ENCODE peak calls at places on chromosomes 5 and 9, in seven cellular contexts. One of them, this sample, is unnamed.

GRCh38 chr5:60649288-60649917 is 50.6 kb downstream of the DEPDC1B start:
- DNase-seq in stomach: no peak
- DNase-seq in AG08395: peak
- DNase-seq in activated T-cell treated with anti-CD3 and anti-CD28 coated beads for 1 hour: no peak
- DNase-seq in COR-L47: peak
- DNase-seq in SW 1271: no peak
- DNase-seq in stimulated activated CD8-positive, alpha-beta memory T cell treated with anti-CD3 and anti-CD28 coated beads, Interleukin-4, amount 100 ng/mL, for 48 hours: no peak
- DNase-seq in this sample: peak

GRCh38 chr5:37838152-37838932 is 1.5 kb downstream of the GDNF start:
- DNase-seq in COR-L47: no peak
- DNase-seq in stomach: no peak
- DNase-seq in activated T-cell treated with anti-CD3 and anti-CD28 coated beads for 1 hour: no peak
- DNase-seq in stimulated activated CD8-positive, alpha-beta memory T cell treated with anti-CD3 and anti-CD28 coated beads, Interleukin-4, amount 100 ng/mL, for 48 hours: peak
- DNase-seq in AG08395: peak
- DNase-seq in SW 1271: no peak
- DNase-seq in this sample: peak

GRCh38 chr9:35112257-35113020 is 3.2 kb downstream of the ATOSB start:
- DNase-seq in COR-L47: no peak
- DNase-seq in SW 1271: no peak
- DNase-seq in stimulated activated CD8-positive, alpha-beta memory T cell treated with anti-CD3 and anti-CD28 coated beads, Interleukin-4, amount 100 ng/mL, for 48 hours: no peak
- DNase-seq in activated T-cell treated with anti-CD3 and anti-CD28 coated beads for 1 hour: no peak
- DNase-seq in AG08395: peak
- DNase-seq in stomach: no peak
- DNase-seq in this sample: peak

GRCh38 chr9:124045076-124045829 is 33.7 kb downstream of the LHX2 start:
- DNase-seq in activated T-cell treated with anti-CD3 and anti-CD28 coated beads for 1 hour: no peak
- DNase-seq in stimulated activated CD8-positive, alpha-beta memory T cell treated with anti-CD3 and anti-CD28 coated beads, Interleukin-4, amount 100 ng/mL, for 48 hours: peak
- DNase-seq in stomach: peak
- DNase-seq in AG08395: peak
- DNase-seq in COR-L47: peak
- DNase-seq in SW 1271: no peak
- DNase-seq in this sample: peak

GRCh38 chr9:82490019-82490499 is 501.5 kb downstream of the SPATA31D1 start:
- DNase-seq in activated T-cell treated with anti-CD3 and anti-CD28 coated beads for 1 hour: no peak
- DNase-seq in stimulated activated CD8-positive, alpha-beta memory T cell treated with anti-CD3 and anti-CD28 coated beads, Interleukin-4, amount 100 ng/mL, for 48 hours: no peak
- DNase-seq in AG08395: peak
- DNase-seq in COR-L47: no peak
- DNase-seq in SW 1271: no peak
- DNase-seq in stomach: no peak
- DNase-seq in this sample: peak

GRCh38 chr9:17578911-17579793 is at the start of gene SH3GL2:
- DNase-seq in AG08395: no peak
- DNase-seq in COR-L47: peak
- DNase-seq in stimulated activated CD8-positive, alpha-beta memory T cell treated with anti-CD3 and anti-CD28 coated beads, Interleukin-4, amount 100 ng/mL, for 48 hours: peak
- DNase-seq in SW 1271: no peak
- DNase-seq in stomach: peak
- DNase-seq in activated T-cell treated with anti-CD3 and anti-CD28 coated beads for 1 hour: no peak
- DNase-seq in this sample: peak

GRCh38 chr5:1316941-1317340 is 22.1 kb upstream of the TERT start:
- DNase-seq in SW 1271: no peak
- DNase-seq in stimulated activated CD8-positive, alpha-beta memory T cell treated with anti-CD3 and anti-CD28 coated beads, Interleukin-4, amount 100 ng/mL, for 48 hours: no peak
- DNase-seq in COR-L47: no peak
- DNase-seq in activated T-cell treated with anti-CD3 and anti-CD28 coated beads for 1 hour: no peak
- DNase-seq in AG08395: no peak
- DNase-seq in stomach: no peak
- DNase-seq in this sample: no peak

GRCh38 chr5:44332360-44332971 is 56.8 kb downstream of the FGF10 start:
- DNase-seq in activated T-cell treated with anti-CD3 and anti-CD28 coated beads for 1 hour: no peak
- DNase-seq in AG08395: peak
- DNase-seq in stomach: no peak
- DNase-seq in COR-L47: peak
- DNase-seq in stimulated activated CD8-positive, alpha-beta memory T cell treated with anti-CD3 and anti-CD28 coated beads, Interleukin-4, amount 100 ng/mL, for 48 hours: no peak
- DNase-seq in SW 1271: no peak
- DNase-seq in this sample: peak

GRCh38 chr5:181207214-181207959 is 2.4 kb upstream of the TRIM7 start:
- DNase-seq in stomach: peak
- DNase-seq in activated T-cell treated with anti-CD3 and anti-CD28 coated beads for 1 hour: peak
- DNase-seq in AG08395: peak
- DNase-seq in stimulated activated CD8-positive, alpha-beta memory T cell treated with anti-CD3 and anti-CD28 coated beads, Interleukin-4, amount 100 ng/mL, for 48 hours: peak
- DNase-seq in SW 1271: no peak
- DNase-seq in COR-L47: no peak
- DNase-seq in this sample: peak

GRCh38 chr5:168736201-168736940 is 157.2 kb upstream of the PANK3 start:
- DNase-seq in AG08395: no peak
- DNase-seq in SW 1271: no peak
- DNase-seq in stimulated activated CD8-positive, alpha-beta memory T cell treated with anti-CD3 and anti-CD28 coated beads, Interleukin-4, amount 100 ng/mL, for 48 hours: no peak
- DNase-seq in stomach: no peak
- DNase-seq in activated T-cell treated with anti-CD3 and anti-CD28 coated beads for 1 hour: no peak
- DNase-seq in COR-L47: no peak
- DNase-seq in this sample: no peak

GRCh38 chr9:112743216-112743835 is 7.2 kb upstream of the SNX30 start:
- DNase-seq in COR-L47: no peak
- DNase-seq in stomach: no peak
- DNase-seq in stimulated activated CD8-positive, alpha-beta memory T cell treated with anti-CD3 and anti-CD28 coated beads, Interleukin-4, amount 100 ng/mL, for 48 hours: no peak
- DNase-seq in AG08395: no peak
- DNase-seq in activated T-cell treated with anti-CD3 and anti-CD28 coated beads for 1 hour: no peak
- DNase-seq in SW 1271: no peak
- DNase-seq in this sample: peak

GRCh38 chr9:115883467-115884329 is 269.9 kb upstream of the PAPPA start:
- DNase-seq in SW 1271: no peak
- DNase-seq in activated T-cell treated with anti-CD3 and anti-CD28 coated beads for 1 hour: no peak
- DNase-seq in AG08395: peak
- DNase-seq in COR-L47: peak
- DNase-seq in stimulated activated CD8-positive, alpha-beta memory T cell treated with anti-CD3 and anti-CD28 coated beads, Interleukin-4, amount 100 ng/mL, for 48 hours: no peak
- DNase-seq in stomach: peak
- DNase-seq in this sample: peak